ENCODE peak calls at places on chromosome 1, in eight cellular contexts. One of them, this sample, is unnamed.

GRCh38 chr1:160748182-160748876 is 9.3 kb downstream of the SLAMF7 start:
- DNase-seq in ovary: no peak
- DNase-seq in OCI-LY7: no peak
- DNase-seq in Calu3: no peak
- DNase-seq in lower lobe of right lung: no peak
- DNase-seq in stomach: no peak
- DNase-seq in fibroblast of lung: peak; percentile 25
- DNase-seq in nephron progenitor cell: no peak
- DNase-seq in this sample: no peak

GRCh38 chr1:162538815-162539431 is 22.6 kb upstream of the UAP1 start:
- DNase-seq in ovary: no peak
- DNase-seq in OCI-LY7: no peak
- DNase-seq in Calu3: peak; percentile 55
- DNase-seq in lower lobe of right lung: no peak
- DNase-seq in stomach: no peak
- DNase-seq in fibroblast of lung: peak; percentile 97
- DNase-seq in nephron progenitor cell: no peak
- DNase-seq in this sample: no peak

GRCh38 chr1:61515096-61515495 is 209.8 kb downstream of the TM2D1 start:
- DNase-seq in ovary: no peak
- DNase-seq in OCI-LY7: no peak
- DNase-seq in Calu3: no peak
- DNase-seq in lower lobe of right lung: no peak
- DNase-seq in stomach: no peak
- DNase-seq in fibroblast of lung: no peak
- DNase-seq in nephron progenitor cell: no peak
- DNase-seq in this sample: no peak

GRCh38 chr1:15966081-15966955 is 9.6 kb downstream of the ZBTB17 start:
- DNase-seq in ovary: no peak
- DNase-seq in OCI-LY7: peak; percentile 44
- DNase-seq in Calu3: no peak
- DNase-seq in lower lobe of right lung: no peak
- DNase-seq in stomach: peak; percentile 32
- DNase-seq in fibroblast of lung: peak; percentile 52
- DNase-seq in nephron progenitor cell: no peak
- DNase-seq in this sample: peak; percentile 89

GRCh38 chr1:74271503-74271902 is 36.3 kb downstream of the TNNI3K start:
- DNase-seq in ovary: no peak
- DNase-seq in OCI-LY7: no peak
- DNase-seq in Calu3: no peak
- DNase-seq in lower lobe of right lung: no peak
- DNase-seq in stomach: no peak
- DNase-seq in fibroblast of lung: no peak
- DNase-seq in nephron progenitor cell: no peak
- DNase-seq in this sample: no peak

GRCh38 chr1:207205613-207206009 is 101.6 kb downstream of the C4BPA start:
- DNase-seq in ovary: no peak
- DNase-seq in OCI-LY7: no peak
- DNase-seq in Calu3: no peak
- DNase-seq in lower lobe of right lung: no peak
- DNase-seq in stomach: no peak
- DNase-seq in fibroblast of lung: no peak
- DNase-seq in nephron progenitor cell: no peak
- DNase-seq in this sample: no peak

GRCh38 chr1:207748737-207749528 is 2.9 kb upstream of the CD46 start:
- DNase-seq in ovary: no peak
- DNase-seq in OCI-LY7: peak; percentile 93
- DNase-seq in Calu3: peak; percentile 58
- DNase-seq in lower lobe of right lung: no peak
- DNase-seq in stomach: no peak
- DNase-seq in fibroblast of lung: no peak
- DNase-seq in nephron progenitor cell: no peak
- DNase-seq in this sample: no peak

GRCh38 chr1:111516008-111516535 is 12.6 kb upstream of the ADORA3 start:
- DNase-seq in ovary: peak; percentile 72
- DNase-seq in OCI-LY7: peak; percentile 55
- DNase-seq in Calu3: no peak
- DNase-seq in lower lobe of right lung: no peak
- DNase-seq in stomach: peak; percentile 29
- DNase-seq in fibroblast of lung: peak; percentile 76
- DNase-seq in nephron progenitor cell: no peak
- DNase-seq in this sample: peak; percentile 60

GRCh38 chr1:9281071-9281827 is 11.4 kb upstream of the SPSB1 start:
- DNase-seq in ovary: no peak
- DNase-seq in OCI-LY7: no peak
- DNase-seq in Calu3: no peak
- DNase-seq in lower lobe of right lung: no peak
- DNase-seq in stomach: no peak
- DNase-seq in fibroblast of lung: peak; percentile 53
- DNase-seq in nephron progenitor cell: no peak
- DNase-seq in this sample: no peak

GRCh38 chr1:55626326-55626725 is 411.2 kb upstream of the USP24 start:
- DNase-seq in ovary: no peak
- DNase-seq in OCI-LY7: no peak
- DNase-seq in Calu3: no peak
- DNase-seq in lower lobe of right lung: no peak
- DNase-seq in stomach: no peak
- DNase-seq in fibroblast of lung: no peak
- DNase-seq in nephron progenitor cell: no peak
- DNase-seq in this sample: no peak

GRCh38 chr1:29591601-29592260 is 355.4 kb downstream of the PTPRU start:
- DNase-seq in ovary: no peak
- DNase-seq in OCI-LY7: no peak
- DNase-seq in Calu3: no peak
- DNase-seq in lower lobe of right lung: no peak
- DNase-seq in stomach: no peak
- DNase-seq in fibroblast of lung: no peak
- DNase-seq in nephron progenitor cell: no peak
- DNase-seq in this sample: no peak

GRCh38 chr1:195335541-195335940 is 1272.7 kb downstream of the KCNT2 start:
- DNase-seq in ovary: no peak
- DNase-seq in OCI-LY7: no peak
- DNase-seq in Calu3: no peak
- DNase-seq in lower lobe of right lung: no peak
- DNase-seq in stomach: no peak
- DNase-seq in fibroblast of lung: peak; percentile 40
- DNase-seq in nephron progenitor cell: no peak
- DNase-seq in this sample: no peak

GRCh38 chr1:91402023-91402422 is 2.6 kb downstream of the HFM1 start:
- DNase-seq in ovary: no peak
- DNase-seq in OCI-LY7: peak; percentile 25
- DNase-seq in Calu3: no peak
- DNase-seq in lower lobe of right lung: no peak
- DNase-seq in stomach: no peak
- DNase-seq in fibroblast of lung: peak; percentile 10
- DNase-seq in nephron progenitor cell: no peak
- DNase-seq in this sample: peak; percentile 25

GRCh38 chr1:91404151-91405012 is at the start of gene HFM1:
- DNase-seq in ovary: peak; percentile 89
- DNase-seq in OCI-LY7: peak; percentile 86
- DNase-seq in Calu3: peak; percentile 64
- DNase-seq in lower lobe of right lung: peak; percentile 78
- DNase-seq in stomach: peak; percentile 43
- DNase-seq in fibroblast of lung: peak; percentile 82
- DNase-seq in nephron progenitor cell: peak; percentile 88
- DNase-seq in this sample: peak; percentile 83

GRCh38 chr1:91397605-91398004 is 7.0 kb downstream of the HFM1 start:
- DNase-seq in ovary: no peak
- DNase-seq in OCI-LY7: no peak
- DNase-seq in Calu3: no peak
- DNase-seq in lower lobe of right lung: no peak
- DNase-seq in stomach: no peak
- DNase-seq in fibroblast of lung: peak; percentile 9
- DNase-seq in nephron progenitor cell: no peak
- DNase-seq in this sample: no peak

GRCh38 chr1:91398291-91398690 is 6.3 kb downstream of the HFM1 start:
- DNase-seq in ovary: no peak
- DNase-seq in OCI-LY7: no peak
- DNase-seq in Calu3: no peak
- DNase-seq in lower lobe of right lung: no peak
- DNase-seq in stomach: no peak
- DNase-seq in fibroblast of lung: no peak
- DNase-seq in nephron progenitor cell: no peak
- DNase-seq in this sample: no peak

DNA sequence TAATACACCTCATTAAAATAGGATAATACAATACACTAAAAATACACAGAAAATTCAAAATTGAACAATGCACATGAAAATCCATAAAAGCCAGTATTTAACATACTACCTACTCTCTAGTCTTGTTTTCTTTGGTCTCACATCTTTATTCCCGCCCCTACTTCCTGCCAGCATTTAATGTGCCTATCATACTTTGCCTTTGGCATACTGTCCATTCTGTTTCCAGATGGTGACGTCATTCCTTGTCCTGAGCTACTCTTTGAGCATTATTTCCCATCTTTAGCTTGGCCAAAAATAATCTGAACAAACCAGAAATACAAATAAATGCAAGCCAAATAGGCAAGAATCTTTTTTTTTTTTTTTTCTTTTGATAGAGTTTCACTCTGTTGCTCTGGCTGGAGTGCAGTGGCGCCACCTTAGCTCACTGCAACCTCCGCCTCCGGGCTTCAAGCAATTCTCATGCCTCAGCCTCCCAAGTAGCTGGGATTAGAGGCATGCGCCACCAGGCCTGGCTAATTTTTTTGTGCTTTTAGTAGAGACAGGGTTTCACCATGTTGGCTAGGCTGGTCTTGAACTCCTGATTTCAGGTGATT is 4.4 kb downstream of the HFM1 start:
- DNase-seq in ovary: no peak
- DNase-seq in OCI-LY7: no peak
- DNase-seq in Calu3: no peak
- DNase-seq in lower lobe of right lung: no peak
- DNase-seq in stomach: no peak
- DNase-seq in fibroblast of lung: no peak
- DNase-seq in nephron progenitor cell: no peak
- DNase-seq in this sample: no peak
- TF ChIP-seq CTCF in ovary: no peak
- TF ChIP-seq CTCF in OCI-LY7: no peak
- TF ChIP-seq CTCF in Calu3: no peak
- TF ChIP-seq CTCF in lower lobe of right lung: no peak
- TF ChIP-seq CTCF in stomach: no peak
- TF ChIP-seq CTCF in fibroblast of lung: no peak
- TF ChIP-seq CTCF in nephron progenitor cell: no peak
- TF ChIP-seq CTCF in this sample: no peak

GRCh38 chr1:53292690-53293089 is 35.2 kb downstream of the LRP8 start:
- DNase-seq in ovary: no peak
- DNase-seq in OCI-LY7: peak; percentile 15
- DNase-seq in Calu3: no peak
- DNase-seq in lower lobe of right lung: no peak
- DNase-seq in stomach: no peak
- DNase-seq in fibroblast of lung: no peak
- DNase-seq in nephron progenitor cell: no peak
- DNase-seq in this sample: peak; percentile 70

GRCh38 chr1:53293123-53293522 is 34.7 kb downstream of the LRP8 start:
- DNase-seq in ovary: peak; percentile 22
- DNase-seq in OCI-LY7: no peak
- DNase-seq in Calu3: no peak
- DNase-seq in lower lobe of right lung: no peak
- DNase-seq in stomach: no peak
- DNase-seq in fibroblast of lung: no peak
- DNase-seq in nephron progenitor cell: no peak
- DNase-seq in this sample: no peak

GRCh38 chr1:53289050-53289429 is 38.8 kb downstream of the LRP8 start:
- DNase-seq in ovary: no peak
- DNase-seq in OCI-LY7: no peak
- DNase-seq in Calu3: no peak
- DNase-seq in lower lobe of right lung: no peak
- DNase-seq in stomach: no peak
- DNase-seq in fibroblast of lung: no peak
- DNase-seq in nephron progenitor cell: no peak
- DNase-seq in this sample: no peak

GRCh38 chr1:53294557-53294956 is 33.3 kb downstream of the LRP8 start:
- DNase-seq in ovary: no peak
- DNase-seq in OCI-LY7: no peak
- DNase-seq in Calu3: no peak
- DNase-seq in lower lobe of right lung: no peak
- DNase-seq in stomach: no peak
- DNase-seq in fibroblast of lung: peak; percentile 84
- DNase-seq in nephron progenitor cell: no peak
- DNase-seq in this sample: peak; percentile 52

GRCh38 chr1:53291574-53291973 is 36.3 kb downstream of the LRP8 start:
- DNase-seq in ovary: no peak
- DNase-seq in OCI-LY7: peak; percentile 14
- DNase-seq in Calu3: no peak
- DNase-seq in lower lobe of right lung: no peak
- DNase-seq in stomach: no peak
- DNase-seq in fibroblast of lung: no peak
- DNase-seq in nephron progenitor cell: no peak
- DNase-seq in this sample: no peak
- TF ChIP-seq CTCF in ovary: no peak
- TF ChIP-seq CTCF in OCI-LY7: peak; percentile 49
- TF ChIP-seq CTCF in Calu3: no peak
- TF ChIP-seq CTCF in lower lobe of right lung: no peak
- TF ChIP-seq CTCF in stomach: no peak
- TF ChIP-seq CTCF in fibroblast of lung: peak; percentile 21
- TF ChIP-seq CTCF in nephron progenitor cell: no peak
- TF ChIP-seq CTCF in this sample: peak; percentile 24

DNA sequence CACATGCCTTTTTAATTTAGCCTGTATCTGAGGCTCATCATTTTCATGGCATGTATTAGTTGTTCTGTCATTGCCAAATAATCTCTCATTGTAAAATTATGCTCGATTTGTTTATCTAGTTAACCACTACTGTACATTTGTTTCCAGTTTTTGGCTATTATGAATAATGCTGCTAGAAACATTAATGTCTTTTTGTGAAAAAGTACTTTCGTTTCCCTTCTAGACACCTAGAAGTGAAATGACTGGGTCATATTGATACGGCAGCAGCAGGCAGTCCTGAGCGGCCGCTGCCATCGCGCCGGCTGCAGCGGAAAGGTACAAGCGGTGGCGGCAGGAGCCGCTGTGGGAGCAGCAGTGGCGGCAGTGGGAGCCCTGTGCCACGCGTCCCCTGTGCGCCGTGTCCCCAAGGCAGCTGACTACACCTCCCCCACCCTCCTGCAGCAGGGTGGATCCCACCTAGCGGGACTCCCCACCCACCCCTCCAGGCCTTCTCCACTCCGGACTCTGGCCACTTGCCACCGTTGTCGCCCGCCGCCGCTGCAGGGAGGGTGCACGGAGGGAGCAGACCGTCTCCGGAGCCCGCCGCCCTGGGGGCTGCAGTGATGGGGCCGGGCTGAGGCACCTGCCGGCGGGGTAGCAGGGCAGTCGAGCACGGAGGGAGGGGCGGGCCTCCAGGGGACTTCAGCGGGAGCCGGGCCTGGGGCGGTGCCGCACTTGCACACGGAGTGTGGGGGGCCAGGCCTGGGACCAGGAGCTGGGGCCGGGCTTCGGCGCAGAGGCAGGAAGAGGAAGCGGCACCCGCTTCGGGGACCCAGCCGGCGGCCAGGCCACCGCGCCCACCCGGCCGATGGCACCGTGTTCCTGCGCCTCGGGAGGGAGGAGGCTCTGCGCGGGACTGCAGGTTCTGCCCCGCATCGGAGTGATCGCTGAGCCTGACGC is 66.8 kb upstream of the RGS7 start:
- DNase-seq in ovary: no peak
- DNase-seq in OCI-LY7: no peak
- DNase-seq in Calu3: peak; percentile 65
- DNase-seq in lower lobe of right lung: no peak
- DNase-seq in stomach: peak; percentile 63
- DNase-seq in fibroblast of lung: peak; percentile 37
- DNase-seq in nephron progenitor cell: peak; percentile 75
- DNase-seq in this sample: peak; percentile 36
- TF ChIP-seq CTCF in ovary: no peak
- TF ChIP-seq CTCF in OCI-LY7: no peak
- TF ChIP-seq CTCF in Calu3: no peak
- TF ChIP-seq CTCF in lower lobe of right lung: no peak
- TF ChIP-seq CTCF in stomach: no peak
- TF ChIP-seq CTCF in fibroblast of lung: peak; percentile 8
- TF ChIP-seq CTCF in nephron progenitor cell: no peak
- TF ChIP-seq CTCF in this sample: no peak

GRCh38 chr1:202976633-202977032 is 9.6 kb upstream of the CYB5R1 start:
- DNase-seq in ovary: no peak
- DNase-seq in OCI-LY7: no peak
- DNase-seq in Calu3: no peak
- DNase-seq in lower lobe of right lung: no peak
- DNase-seq in stomach: no peak
- DNase-seq in fibroblast of lung: no peak
- DNase-seq in nephron progenitor cell: no peak
- DNase-seq in this sample: no peak
- TF ChIP-seq CTCF in ovary: no peak
- TF ChIP-seq CTCF in OCI-LY7: no peak
- TF ChIP-seq CTCF in Calu3: no peak
- TF ChIP-seq CTCF in lower lobe of right lung: no peak
- TF ChIP-seq CTCF in stomach: no peak
- TF ChIP-seq CTCF in fibroblast of lung: no peak
- TF ChIP-seq CTCF in nephron progenitor cell: no peak
- TF ChIP-seq CTCF in this sample: no peak